ENCODE peak calls at places on chromosomes 3 and 15, in seven cellular contexts. L is GM12892, V is H1, M is SK-N-SH, J is K562, K is HepG2, Z is GM12878. X is an unnamed sample.

GRCh38 chr3:150545419-150546225 is 674 bp downstream of the SERP1 start:
- DNase-seq in M (no peak), J (no peak), L (peak), V (no peak), Z (no peak), K (peak), X (no peak)

GRCh38 chr3:177281292-177281942 is 84.1 kb upstream of the TBL1XR1 start:
- DNase-seq in Z (no peak), K (no peak), M (no peak), L (no peak), V (no peak), J (no peak), X (no peak)

GRCh38 chr15:29749365-29750086 is 72.7 kb downstream of the TJP1 start:
- DNase-seq in V (no peak), K (no peak), J (no peak), L (no peak), Z (no peak), M (no peak), X (no peak)

GRCh38 chr3:126015075-126015474 is 46.1 kb downstream of the ROPN1B start:
- DNase-seq in V (no peak), Z (no peak), K (no peak), L (no peak), J (no peak), M (no peak), X (no peak)

GRCh38 chr15:70265986-70266385 is 168.3 kb upstream of the TLE3 start:
- DNase-seq in L (no peak), J (no peak), M (no peak), K (no peak), Z (no peak), V (no peak), X (no peak)

GRCh38 chr3:16112910-16113504 is 61.5 kb upstream of the GALNT15 start:
- DNase-seq in J (no peak), Z (no peak), K (no peak), L (no peak), M (no peak), V (no peak), X (no peak)

GRCh38 chr3:194598771-194599557 is 34.3 kb downstream of the TMEM44 start:
- DNase-seq in L (no peak), M (no peak), Z (no peak), V (no peak), J (no peak), K (no peak), X (no peak)

GRCh38 chr15:35705885-35706590 is 160.1 kb upstream of the DPH6 start:
- DNase-seq in J (no peak), M (no peak), K (no peak), V (no peak), Z (no peak), L (no peak), X (no peak)

GRCh38 chr3:194739498-194740284 is 54.0 kb downstream of the FAM43A start:
- DNase-seq in Z (no peak), V (no peak), M (no peak), K (peak), L (no peak), J (no peak), X (no peak)

GRCh38 chr3:192332386-192333291 is 394.7 kb downstream of the FGF12 start:
- DNase-seq in M (no peak), J (no peak), K (no peak), V (no peak), Z (no peak), L (no peak), X (no peak)

GRCh38 chr15:100350434-100351226 is 8.9 kb upstream of the ADAMTS17 start:
- DNase-seq in V (no peak), Z (no peak), J (no peak), M (no peak), L (no peak), K (peak), X (no peak)

GRCh38 chr3:10291641-10292040 is 1.1 kb downstream of the GHRL start:
- DNase-seq in L (no peak), K (no peak), Z (no peak), J (no peak), M (no peak), V (no peak), X (no peak)

GRCh38 chr3:195744437-195744836 is 23.7 kb downstream of the MUC20 start:
- DNase-seq in M (no peak), V (no peak), J (no peak), L (no peak), K (no peak), Z (no peak), X (no peak)

GRCh38 chr3:124492824-124493223 is 237.4 kb upstream of the UMPS start:
- DNase-seq in K (peak), V (no peak), M (peak), Z (no peak), L (no peak), J (peak), X (no peak)

GRCh38 chr15:57216288-57216687 is 160.0 kb upstream of the CGNL1 start:
- DNase-seq in V (no peak), J (no peak), K (no peak), M (no peak), Z (no peak), L (no peak), X (no peak)

GRCh38 chr15:63312286-63312685 is 34.9 kb downstream of the APH1B start:
- DNase-seq in M (no peak), J (no peak), L (no peak), K (no peak), Z (no peak), V (peak), X (no peak)

GRCh38 chr15:99651023-99651807 is 82.0 kb downstream of the LYSMD4 start:
- DNase-seq in L (no peak), M (no peak), K (no peak), J (no peak), V (no peak), Z (no peak), X (no peak)

GRCh38 chr15:94322141-94322540 is 90.8 kb downstream of the MCTP2 start:
- DNase-seq in V (no peak), L (no peak), K (no peak), J (no peak), M (no peak), Z (no peak), X (no peak)

GRCh38 chr15:59792359-59792758 is 103.2 kb upstream of the BNIP2 start:
- DNase-seq in V (no peak), J (no peak), M (peak), Z (no peak), K (no peak), L (no peak), X (no peak)

GRCh38 chr15:90002428-90002844 is 1.3 kb downstream of the ZNF710 start:
- DNase-seq in Z (no peak), L (peak), M (peak), V (peak), J (no peak), K (no peak), X (no peak)

GRCh38 chr3:117439812-117440211 is 730.2 kb downstream of the TUSC7 start:
- DNase-seq in M (peak), V (no peak), J (no peak), Z (no peak), L (no peak), K (peak), X (no peak)

GRCh38 chr15:71547066-71547465 is 263.3 kb upstream of the NR2E3 start:
- DNase-seq in V (no peak), L (no peak), Z (no peak), K (no peak), J (no peak), M (no peak), X (no peak)

GRCh38 chr3:189058071-189058470 is 113.7 kb upstream of the TPRG1 start:
- DNase-seq in J (no peak), Z (no peak), M (no peak), K (peak), V (no peak), L (no peak), X (no peak)

GRCh38 chr3:47645551-47645950 is 66.9 kb upstream of the CSPG5 start:
- DNase-seq in K (no peak), Z (no peak), J (no peak), V (no peak), M (no peak), L (no peak), X (no peak)

GRCh38 chr3:15512173-15512572 is 9.3 kb downstream of the COLQ start:
- DNase-seq in M (no peak), K (no peak), L (no peak), V (no peak), J (no peak), Z (no peak), X (no peak)

GRCh38 chr3:28077566-28077965 is 163.9 kb upstream of the CMC1 start:
- DNase-seq in K (peak), Z (no peak), J (no peak), M (no peak), L (no peak), V (peak), X (no peak)

GRCh38 chr15:79065361-79065743 is 25.2 kb downstream of the RASGRF1 start:
- DNase-seq in K (no peak), Z (no peak), L (no peak), V (no peak), J (no peak), M (no peak), X (no peak)

GRCh38 chr3:8627949-8628348 is 16.6 kb downstream of the SSUH2 start:
- DNase-seq in L (no peak), Z (no peak), M (no peak), K (no peak), J (no peak), V (no peak), X (no peak)

GRCh38 chr3:46909535-46910161 is 32.1 kb downstream of the PTH1R start:
- DNase-seq in Z (no peak), L (peak), K (peak), V (peak), J (peak), M (peak), X (peak)

GRCh38 chr3:127034195-127034989 is 51.5 kb downstream of the PLXNA1 start:
- DNase-seq in J (no peak), L (no peak), Z (no peak), M (no peak), K (no peak), V (no peak), X (no peak)

GRCh38 chr3:64741344-64741743 is 53.5 kb upstream of the ADAMTS9 start:
- DNase-seq in K (no peak), V (no peak), Z (no peak), M (no peak), J (no peak), L (no peak), X (no peak)

GRCh38 chr3:12750658-12751071 is 8.4 kb downstream of the TMEM40 start:
- DNase-seq in K (no peak), J (no peak), M (no peak), L (no peak), V (no peak), Z (peak), X (no peak)

GRCh38 chr15:60758961-60759729 is 280.2 kb upstream of the ICE2 start:
- DNase-seq in L (no peak), K (no peak), J (no peak), Z (no peak), M (no peak), V (no peak), X (no peak)

GRCh38 chr3:133464573-133464972 is 64.7 kb downstream of the BFSP2 start:
- DNase-seq in Z (no peak), V (no peak), L (no peak), K (no peak), M (peak), J (no peak), X (no peak)

GRCh38 chr3:186888569-186888968 is 41.8 kb upstream of the ST6GAL1 start:
- DNase-seq in J (peak), K (no peak), V (no peak), Z (no peak), L (no peak), M (no peak), X (no peak)

GRCh38 chr15:48388017-48388936 is 57.0 kb downstream of the DUT start:
- DNase-seq in L (no peak), J (no peak), M (no peak), K (no peak), V (peak), Z (no peak), X (no peak)

GRCh38 chr15:82556315-82557035 is 16.2 kb upstream of the RPS17 start:
- DNase-seq in J (no peak), K (no peak), V (no peak), L (no peak), Z (no peak), M (no peak), X (no peak)

GRCh38 chr3:148991219-148992026 is at the start of gene GYG1:
- DNase-seq in L (peak), V (peak), M (peak), Z (no peak), K (peak), J (peak), X (peak)

GRCh38 chr3:96803860-96804259 is 10.5 kb upstream of the EPHA6 start:
- DNase-seq in J (no peak), M (no peak), V (no peak), K (no peak), L (no peak), Z (no peak), X (no peak)

GRCh38 chr15:67407709-67408257 is 113.1 kb upstream of the C15orf61 start:
- DNase-seq in V (no peak), K (no peak), M (no peak), J (peak), L (no peak), Z (no peak), X (no peak)
- TF ChIP-seq TAF1 in V (no peak), K (no peak), M (no peak), J (no peak), L (no peak), Z (no peak), X (no peak)

GRCh38 chr3:136699271-136699828 is 52.8 kb downstream of the STAG1 start:
- DNase-seq in V (no peak), K (no peak), M (no peak), L (no peak), Z (no peak), J (no peak), X (no peak)
- TF ChIP-seq TAF1 in V (no peak), K (no peak), M (no peak), L (no peak), Z (no peak), J (no peak), X (no peak)

GRCh38 chr3:102178817-102179216 is 256.0 kb upstream of the ZPLD1 start:
- DNase-seq in V (no peak), Z (no peak), J (no peak), M (no peak), L (no peak), K (no peak), X (no peak)
- TF ChIP-seq TAF1 in V (no peak), Z (no peak), J (no peak), M (no peak), L (no peak), K (no peak), X (no peak)

GRCh38 chr15:84588053-84588874 is 12.5 kb upstream of the ZSCAN2 start:
- DNase-seq in K (peak), J (peak), V (peak), L (peak), M (peak), Z (no peak), X (peak)
- TF ChIP-seq TAF1 in K (no peak), J (no peak), V (no peak), L (no peak), M (no peak), Z (no peak), X (no peak)

GRCh38 chr3:49802719-49803463 is at the start of gene INKA1:
- DNase-seq in K (peak), Z (no peak), M (peak), L (peak), J (peak), V (peak), X (peak)

GRCh38 chr3:49799105-49799504 is 568 bp downstream of the CDHR4 start:
- DNase-seq in V (no peak), J (no peak), M (no peak), Z (no peak), L (no peak), K (no peak), X (no peak)

GRCh38 chr3:49803464-49804140 is 541 bp downstream of the INKA1 start:
- DNase-seq in L (peak), Z (no peak), J (peak), K (no peak), M (peak), V (no peak), X (no peak)

GRCh38 chr3:49801160-49801559 is 1.5 kb upstream of the CDHR4 start:
- DNase-seq in Z (no peak), L (no peak), J (no peak), M (no peak), K (no peak), V (no peak), X (no peak)

DNA sequence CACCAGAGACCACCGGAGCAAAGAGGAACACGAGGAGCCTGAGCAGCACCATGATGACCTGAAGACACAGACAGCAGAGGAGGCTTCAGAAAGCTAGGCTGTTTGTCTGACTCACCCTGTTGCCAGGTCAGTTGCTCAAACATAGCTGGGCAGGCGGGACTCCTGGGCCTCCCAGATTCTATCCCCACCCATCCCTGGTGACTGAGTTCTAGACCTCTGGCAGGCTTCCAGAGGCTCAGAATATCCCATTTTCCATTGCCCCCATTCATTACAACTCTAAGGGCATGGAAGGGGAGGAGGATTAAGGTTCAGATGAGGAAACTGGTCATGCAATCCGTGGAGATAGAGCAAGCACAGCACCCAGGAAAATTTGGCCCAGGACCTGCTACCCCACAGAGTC is at the start of gene CDHR4:
- DNase-seq in V (no peak), J (no peak), M (no peak), Z (no peak), K (peak), L (no peak), X (no peak)
- TF ChIP-seq TAF1 in V (no peak), J (no peak), M (no peak), Z (no peak), K (no peak), L (no peak), X (no peak)

GRCh38 chr3:13881536-13882410 is 1.9 kb upstream of the WNT7A start:
- DNase-seq in K (no peak), M (peak), V (peak), Z (no peak), L (no peak), J (no peak), X (no peak)

GRCh38 chr3:13884851-13885703 is 5.2 kb upstream of the WNT7A start:
- DNase-seq in V (peak), L (peak), M (peak), J (peak), K (peak), Z (no peak), X (peak)

GRCh38 chr3:13885704-13886010 is 5.8 kb upstream of the WNT7A start:
- DNase-seq in Z (no peak), K (no peak), J (no peak), L (no peak), M (no peak), V (no peak), X (no peak)

GRCh38 chr3:13882876-13883275 is 3.0 kb upstream of the WNT7A start:
- DNase-seq in V (no peak), L (no peak), M (peak), K (no peak), J (no peak), Z (no peak), X (no peak)

GRCh38 chr3:13883681-13884080 is 3.8 kb upstream of the WNT7A start:
- DNase-seq in V (no peak), M (peak), K (no peak), L (no peak), Z (no peak), J (no peak), X (no peak)
- TF ChIP-seq TAF1 in V (no peak), M (no peak), K (no peak), L (no peak), Z (no peak), J (no peak), X (no peak)

GRCh38 chr15:38509152-38509551 is 55.2 kb downstream of the FAM98B start:
- DNase-seq in M (no peak), J (no peak), K (no peak), L (no peak), V (no peak), Z (no peak), X (no peak)

GRCh38 chr15:38512901-38513300 is 51.7 kb downstream of the RASGRP1 start:
- DNase-seq in L (no peak), J (no peak), K (no peak), Z (no peak), V (no peak), M (no peak), X (no peak)

GRCh38 chr15:38504680-38505467 is 50.9 kb downstream of the FAM98B start:
- DNase-seq in J (no peak), Z (no peak), M (no peak), L (no peak), V (no peak), K (no peak), X (no peak)

GRCh38 chr15:38507570-38507969 is 53.6 kb downstream of the FAM98B start:
- DNase-seq in J (no peak), L (no peak), Z (no peak), K (no peak), V (no peak), M (no peak), X (no peak)

DNA sequence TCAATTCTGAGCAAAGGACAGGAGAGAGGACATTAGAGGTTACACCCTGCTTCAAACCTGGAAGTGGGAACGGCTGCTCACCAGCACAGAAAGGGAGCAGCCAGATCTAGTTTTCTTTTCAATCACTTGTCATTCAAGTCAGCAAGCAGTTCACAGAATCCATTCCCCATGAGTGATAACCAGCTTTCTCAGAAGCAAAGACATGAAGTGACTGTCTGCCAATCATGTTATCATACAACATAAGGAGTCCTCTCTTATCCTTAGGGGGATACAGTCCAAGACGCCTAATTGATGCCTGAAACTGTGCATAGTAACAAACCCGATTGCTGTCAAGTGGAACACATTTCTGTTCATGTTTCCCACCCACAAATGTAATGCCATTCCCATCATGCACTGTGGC is 54.7 kb downstream of the FAM98B start:
- DNase-seq in Z (peak), J (no peak), V (no peak), M (no peak), L (no peak), K (no peak), X (no peak)
- TF ChIP-seq TAF1 in Z (no peak), J (no peak), V (no peak), M (no peak), L (no peak), K (no peak), X (no peak)

X was measured in GM12891.